ENCODE peak calls at places on chromosomes 3 and 15, in six cellular contexts. Y is A549, Z is gastrocnemius medialis, A is Peyer's patch, I is suprapubic skin, H is esophagus squamous epithelium. K is an unnamed sample.

GRCh38 chr3:49930922-49931321 is 1.3 kb upstream of the MON1A start:
- DNase-seq in Y (no peak), Z (no peak), A (no peak), I (no peak), H (no peak), K (no peak)

GRCh38 chr3:141246224-141246957 is 14.8 kb downstream of the PXYLP1 start:
- DNase-seq in Y (no peak), Z (peak), A (no peak), I (no peak), H (no peak), K (no peak)

GRCh38 chr3:73419179-73419803 is 205.4 kb downstream of the PDZRN3 start:
- DNase-seq in Y (no peak), Z (no peak), A (no peak), I (no peak), H (no peak), K (no peak)

GRCh38 chr3:196499807-196500524 is 3.6 kb downstream of the RNF168 start:
- DNase-seq in Y (no peak), Z (no peak), A (no peak), I (no peak), H (no peak), K (no peak)

GRCh38 chr15:80953953-80954778 is 35.5 kb downstream of the MESD start:
- DNase-seq in Y (no peak), Z (no peak), A (no peak), I (no peak), H (no peak), K (no peak)

GRCh38 chr3:155701882-155702465 is 42.9 kb downstream of the PLCH1 start:
- DNase-seq in Y (peak), Z (no peak), A (no peak), I (no peak), H (no peak), K (no peak)

GRCh38 chr3:108953210-108953609 is 469 bp downstream of the GUCA1C start:
- DNase-seq in Y (no peak), Z (no peak), A (no peak), I (no peak), H (no peak), K (no peak)

GRCh38 chr3:156793851-156794250 is 32.3 kb upstream of the LEKR1 start:
- DNase-seq in Y (no peak), Z (no peak), A (no peak), I (no peak), H (no peak), K (no peak)

GRCh38 chr15:47817825-47818681 is 100.7 kb downstream of the SEMA6D start:
- DNase-seq in Y (no peak), Z (no peak), A (no peak), I (no peak), H (no peak), K (no peak)

GRCh38 chr15:100114526-100114925 is 227.2 kb downstream of the ADAMTS17 start:
- DNase-seq in Y (no peak), Z (no peak), A (peak), I (no peak), H (no peak), K (no peak)

GRCh38 chr15:63608989-63609388 is 11.8 kb downstream of the FBXL22 start:
- DNase-seq in Y (no peak), Z (no peak), A (no peak), I (no peak), H (no peak), K (no peak)

GRCh38 chr15:74787251-74788041 is 5.6 kb downstream of the CSK start:
- DNase-seq in Y (peak), Z (no peak), A (peak), I (no peak), H (peak), K (peak)

GRCh38 chr15:48696627-48697312 is 51.3 kb upstream of the FBN1 start:
- DNase-seq in Y (no peak), Z (no peak), A (no peak), I (no peak), H (no peak), K (no peak)

GRCh38 chr3:69562001-69562400 is 176.1 kb upstream of the FRMD4B start:
- DNase-seq in Y (no peak), Z (no peak), A (no peak), I (no peak), H (no peak), K (no peak)

GRCh38 chr3:120450261-120450913 is 405 bp downstream of the FSTL1 start:
- DNase-seq in Y (peak), Z (no peak), A (peak), I (peak), H (no peak), K (no peak)
- TF ChIP-seq POLR2A in Y (no peak), Z (no peak), A (no peak), I (no peak), H (no peak), K (no peak)

GRCh38 chr15:53589526-53590057 is 169.9 kb downstream of the WDR72 start:
- DNase-seq in Y (no peak), Z (no peak), A (no peak), I (no peak), H (no peak), K (no peak)

GRCh38 chr15:53591041-53591440 is 168.4 kb downstream of the WDR72 start:
- DNase-seq in Y (no peak), Z (no peak), A (no peak), I (no peak), H (no peak), K (no peak)

GRCh38 chr15:53581513-53581912 is 177.9 kb downstream of the WDR72 start:
- DNase-seq in Y (no peak), Z (no peak), A (no peak), I (no peak), H (no peak), K (no peak)

GRCh38 chr15:53588773-53589172 is 170.7 kb downstream of the WDR72 start:
- DNase-seq in Y (peak), Z (no peak), A (no peak), I (no peak), H (no peak), K (peak)

DNA sequence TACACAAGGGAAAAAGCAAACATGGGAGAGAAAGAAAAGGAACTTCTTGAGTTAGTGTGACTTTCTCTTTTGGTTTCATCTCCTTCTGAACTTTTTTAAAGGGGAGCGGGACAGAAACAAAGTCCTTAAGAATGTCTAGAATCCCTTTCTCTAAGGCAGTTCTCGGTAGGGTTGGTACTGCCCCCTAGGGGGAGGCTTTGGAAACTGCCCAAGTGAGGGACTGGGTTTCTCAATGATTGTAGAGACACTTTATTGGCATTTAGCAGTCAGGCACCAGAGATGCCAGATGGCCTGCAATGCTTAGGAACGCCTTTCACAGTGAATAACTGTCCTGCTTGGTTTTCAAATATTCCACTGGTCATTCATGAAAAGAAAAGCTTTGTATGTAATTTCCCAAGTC is 172.6 kb downstream of the WDR72 start:
- DNase-seq in Y (no peak), Z (no peak), A (peak), I (no peak), H (no peak), K (no peak)
- TF ChIP-seq POLR2A in Y (no peak), Z (no peak), A (no peak), I (no peak), H (no peak), K (no peak)

GRCh38 chr3:172466553-172467130 is 18.4 kb upstream of the GHSR start:
- DNase-seq in Y (no peak), Z (no peak), A (no peak), I (no peak), H (no peak), K (no peak)

GRCh38 chr3:172461530-172462138 is 13.4 kb upstream of the GHSR start:
- DNase-seq in Y (peak), Z (no peak), A (no peak), I (no peak), H (no peak), K (no peak)

GRCh38 chr3:172467170-172467824 is 19.0 kb upstream of the GHSR start:
- DNase-seq in Y (peak), Z (no peak), A (no peak), I (no peak), H (no peak), K (no peak)

GRCh38 chr3:172465281-172465680 is 17.0 kb upstream of the GHSR start:
- DNase-seq in Y (no peak), Z (no peak), A (no peak), I (no peak), H (no peak), K (no peak)

GRCh38 chr3:172464306-172464705 is 16.1 kb upstream of the GHSR start:
- DNase-seq in Y (no peak), Z (no peak), A (no peak), I (no peak), H (no peak), K (no peak)
- TF ChIP-seq POLR2A in Y (no peak), Z (no peak), A (no peak), I (no peak), H (no peak), K (no peak)

GRCh38 chr3:162780313-162780712 is 1283.7 kb downstream of the OTOL1 start:
- DNase-seq in Y (no peak), Z (no peak), A (no peak), I (no peak), H (no peak), K (no peak)
- TF ChIP-seq POLR2A in Y (no peak), Z (no peak), A (no peak), I (no peak), H (no peak), K (no peak)

GRCh38 chr15:34336947-34337556 is 529 bp downstream of the SLC12A6 start:
- DNase-seq in Y (no peak), Z (peak), A (no peak), I (no peak), H (no peak), K (no peak)
- TF ChIP-seq POLR2A in Y (no peak), Z (no peak), A (no peak), I (no peak), H (no peak), K (no peak)